ENCODE peak calls at places on chromosomes 16 and 17, in eight cellular contexts. R, P, B, J, S, F, O and Q are unnamed samples.

GRCh38 chr16:84608281-84608680 is 9.6 kb downstream of the COTL1 start:
- DNase-seq in R (no peak), P (no peak), B (no peak), J (no peak), S (no peak), F (no peak), O (no peak), Q (no peak)

GRCh38 chr17:43982171-43982570 is 22.3 kb upstream of the NAGS start:
- DNase-seq in R (no peak), P (no peak), B (no peak), J (no peak), S (no peak), F (no peak), O (no peak), Q (no peak)

GRCh38 chr17:63474914-63475460 is 1.9 kb upstream of the ACE start:
- DNase-seq in R (no peak), P (no peak), B (no peak), J (no peak), S (no peak), F (no peak), O (no peak), Q (no peak)

GRCh38 chr17:33523577-33523981 is 230.5 kb upstream of the ASIC2 start:
- DNase-seq in R (no peak), P (no peak), B (no peak), J (no peak), S (no peak), F (no peak), O (peak), Q (peak)

GRCh38 chr17:68567581-68567980 is 33.6 kb downstream of the FAM20A start:
- DNase-seq in R (no peak), P (no peak), B (no peak), J (no peak), S (no peak), F (no peak), O (no peak), Q (no peak)

GRCh38 chr17:17781591-17782424 is 55.0 kb downstream of the SREBF1 start:
- DNase-seq in R (peak), P (peak), B (peak), J (peak), S (no peak), F (peak), O (peak), Q (peak)

GRCh38 chr17:39631403-39631802 is 4.7 kb downstream of the PPP1R1B start:
- DNase-seq in R (no peak), P (no peak), B (no peak), J (no peak), S (no peak), F (no peak), O (peak), Q (no peak)

GRCh38 chr16:79601092-79601977 is 798 bp upstream of the MAF start:
- DNase-seq in R (peak), P (peak), B (peak), J (peak), S (no peak), F (no peak), O (peak), Q (peak)

GRCh38 chr17:57406131-57406980 is 150.0 kb downstream of the MSI2 start:
- DNase-seq in R (no peak), P (peak), B (no peak), J (no peak), S (peak), F (no peak), O (no peak), Q (no peak)

GRCh38 chr16:89618114-89618999 is 4.9 kb downstream of the DPEP1 start:
- DNase-seq in R (no peak), P (no peak), B (peak), J (no peak), S (no peak), F (no peak), O (no peak), Q (no peak)

GRCh38 chr16:89039756-89040155 is 53.9 kb upstream of the ACSF3 start:
- DNase-seq in R (no peak), P (no peak), B (no peak), J (no peak), S (no peak), F (no peak), O (no peak), Q (no peak)

GRCh38 chr17:9291912-9292562 is 270.7 kb downstream of the NTN1 start:
- DNase-seq in R (peak), P (peak), B (peak), J (peak), S (peak), F (peak), O (peak), Q (peak)

GRCh38 chr17:76735006-76735405 is 2.1 kb downstream of the SRSF2 start:
- DNase-seq in R (no peak), P (no peak), B (peak), J (no peak), S (no peak), F (no peak), O (no peak), Q (no peak)

GRCh38 chr17:76732734-76733617 is 4.2 kb downstream of the SRSF2 start:
- DNase-seq in R (no peak), P (no peak), B (no peak), J (no peak), S (no peak), F (no peak), O (no peak), Q (no peak)

GRCh38 chr17:76733618-76733957 is 3.5 kb downstream of the SRSF2 start:
- DNase-seq in R (no peak), P (no peak), B (no peak), J (no peak), S (no peak), F (no peak), O (no peak), Q (no peak)

GRCh38 chr17:76735586-76736348 is 1.4 kb downstream of the SRSF2 start:
- DNase-seq in R (no peak), P (no peak), B (no peak), J (no peak), S (no peak), F (no peak), O (no peak), Q (no peak)

DNA sequence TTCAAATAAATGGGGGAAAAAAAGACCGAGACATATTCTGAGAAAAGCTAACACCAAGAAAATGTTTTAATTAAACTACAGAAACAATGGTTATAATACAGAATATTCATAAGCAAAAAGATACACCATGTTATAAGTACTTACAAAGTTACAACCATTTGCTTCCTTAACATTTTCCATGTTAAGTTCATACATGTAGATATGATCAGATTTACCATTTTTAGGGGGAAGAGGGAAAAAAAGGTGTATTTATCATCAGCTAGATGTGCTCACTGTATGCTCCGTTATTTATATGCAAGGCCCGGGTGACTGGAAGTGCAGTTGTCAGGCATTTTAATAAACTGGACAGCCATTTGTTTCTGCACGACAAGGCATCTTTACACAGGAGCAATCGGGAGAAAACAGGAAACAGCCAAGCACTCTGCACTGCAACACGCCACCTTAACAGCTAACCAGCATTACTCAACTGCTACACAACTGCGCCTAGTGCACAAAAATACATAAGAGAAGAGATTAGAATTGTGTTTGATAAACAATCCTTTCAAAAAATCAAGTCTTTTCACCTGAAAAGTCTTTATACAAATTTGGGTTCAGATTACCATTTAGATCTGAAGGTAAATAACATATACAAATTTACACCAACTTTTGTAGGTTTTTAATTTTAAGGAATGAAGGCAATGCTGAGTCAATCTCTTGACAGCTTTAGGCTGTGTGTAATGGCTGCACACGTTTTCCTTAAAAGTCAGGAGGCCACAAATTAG is 2.9 kb downstream of the SRSF2 start:
- DNase-seq in R (no peak), P (no peak), B (peak), J (no peak), S (no peak), F (no peak), O (no peak), Q (no peak)
- TF ChIP-seq EP300 in R (no peak), P (no peak), B (no peak), J (no peak), S (no peak), F (no peak), O (no peak), Q (no peak)

DNA sequence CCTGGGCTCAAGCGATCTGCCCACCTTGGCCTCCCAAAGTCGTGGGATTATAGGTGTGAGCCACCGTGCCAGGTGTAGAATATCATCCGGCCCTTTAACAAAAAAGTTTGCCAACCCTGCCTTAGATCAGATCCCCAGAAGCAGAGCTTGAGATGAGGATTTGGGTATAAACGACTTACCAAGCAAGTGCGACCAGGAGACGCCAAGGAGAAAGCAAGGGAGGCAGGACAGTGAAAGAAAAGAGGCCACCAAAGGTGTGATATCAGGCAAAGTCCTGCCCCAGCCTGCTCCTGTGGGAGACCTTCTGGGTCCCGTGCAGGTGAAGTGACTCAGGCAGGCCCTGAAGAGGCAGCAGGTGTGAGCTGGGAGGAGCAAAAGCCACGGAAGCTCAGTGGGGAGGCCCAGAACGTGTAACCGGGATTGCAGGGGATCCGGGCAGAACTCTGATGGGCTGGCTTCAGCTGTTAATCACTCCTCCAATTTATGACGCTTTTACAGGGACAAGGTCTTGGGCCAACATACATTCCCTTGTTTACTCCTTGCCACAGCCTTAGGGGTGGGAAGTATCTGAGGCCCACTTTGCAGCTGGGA is 14.1 kb upstream of the CALB2 start:
- DNase-seq in R (no peak), P (no peak), B (no peak), J (no peak), S (no peak), F (no peak), O (no peak), Q (no peak)
- TF ChIP-seq EP300 in R (no peak), P (no peak), B (no peak), J (no peak), S (no peak), F (no peak), O (no peak), Q (no peak)

GRCh38 chr17:58533616-58534188 is 19.3 kb upstream of the MTMR4 start:
- DNase-seq in R (no peak), P (no peak), B (no peak), J (no peak), S (no peak), F (no peak), O (no peak), Q (no peak)

GRCh38 chr17:58536541-58536940 is 22.1 kb upstream of the MTMR4 start:
- DNase-seq in R (no peak), P (no peak), B (no peak), J (no peak), S (no peak), F (no peak), O (no peak), Q (peak)

GRCh38 chr17:58534331-58534730 is 19.9 kb upstream of the MTMR4 start:
- DNase-seq in R (no peak), P (no peak), B (no peak), J (no peak), S (no peak), F (no peak), O (no peak), Q (no peak)

GRCh38 chr17:58535431-58535830 is 21.0 kb upstream of the MTMR4 start:
- DNase-seq in R (no peak), P (no peak), B (peak), J (no peak), S (no peak), F (no peak), O (no peak), Q (no peak)

GRCh38 chr17:58534901-58535421 is 20.5 kb upstream of the MTMR4 start:
- DNase-seq in R (no peak), P (no peak), B (peak), J (no peak), S (peak), F (no peak), O (no peak), Q (no peak)
- TF ChIP-seq EP300 in R (no peak), P (no peak), B (no peak), J (no peak), S (no peak), F (no peak), O (no peak), Q (no peak)

DNA sequence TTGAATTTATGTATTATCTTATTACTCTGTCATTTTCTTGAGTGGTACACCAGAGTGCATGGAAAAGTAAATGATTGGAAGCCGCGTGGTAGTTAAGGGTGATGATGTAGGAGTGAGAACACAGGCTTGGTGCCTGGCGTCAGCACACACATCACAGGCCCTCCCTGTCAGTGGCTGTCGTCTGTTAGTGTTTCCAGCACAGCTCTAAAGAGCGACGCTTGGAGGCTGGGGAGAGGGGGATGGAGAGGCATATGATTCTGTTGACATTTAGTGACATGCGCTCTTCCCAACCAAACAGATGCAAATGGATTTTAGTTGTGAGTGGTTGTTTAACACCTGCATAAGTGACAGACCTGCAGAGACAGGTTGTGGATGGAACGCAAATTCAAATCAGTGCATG is 222.2 kb downstream of the WWOX start:
- DNase-seq in R (no peak), P (no peak), B (no peak), J (peak), S (no peak), F (no peak), O (no peak), Q (no peak)
- TF ChIP-seq EP300 in R (no peak), P (no peak), B (no peak), J (no peak), S (no peak), F (no peak), O (no peak), Q (no peak)

GRCh38 chr17:66461343-66461995 is 159.1 kb downstream of the PRKCA start:
- DNase-seq in R (no peak), P (no peak), B (no peak), J (no peak), S (no peak), F (no peak), O (no peak), Q (no peak)

GRCh38 chr17:66462010-66462409 is 159.6 kb downstream of the PRKCA start:
- DNase-seq in R (no peak), P (no peak), B (no peak), J (no peak), S (no peak), F (no peak), O (peak), Q (no peak)

GRCh38 chr17:66460558-66460957 is 158.1 kb downstream of the PRKCA start:
- DNase-seq in R (no peak), P (no peak), B (no peak), J (no peak), S (no peak), F (no peak), O (no peak), Q (no peak)

GRCh38 chr17:66458782-66459181 is 156.4 kb downstream of the PRKCA start:
- DNase-seq in R (no peak), P (no peak), B (no peak), J (no peak), S (no peak), F (no peak), O (no peak), Q (no peak)

DNA sequence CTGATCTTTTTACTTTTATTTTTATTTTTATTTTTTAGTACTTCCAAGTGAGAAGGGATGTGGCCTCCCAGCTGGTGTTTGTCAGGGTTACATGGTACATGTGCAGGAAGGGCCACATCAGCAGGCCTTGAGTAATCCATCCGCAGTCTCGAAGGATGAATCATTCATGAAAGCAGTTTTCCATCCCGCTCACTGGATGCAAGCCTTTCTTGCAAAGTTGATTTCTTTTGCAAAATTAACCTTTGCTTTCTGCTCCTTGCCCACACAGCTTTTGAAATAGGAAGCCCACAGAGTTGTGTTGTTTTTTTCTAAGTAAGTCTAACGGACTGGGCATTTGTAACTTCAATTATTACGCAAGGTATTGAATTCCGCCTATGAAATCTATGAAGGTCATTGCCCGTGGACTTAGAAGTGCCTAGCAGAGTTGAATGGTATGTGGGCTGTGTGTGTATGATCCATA is 157.4 kb downstream of the PRKCA start:
- DNase-seq in R (peak), P (peak), B (peak), J (no peak), S (no peak), F (peak), O (peak), Q (peak)
- TF ChIP-seq EP300 in R (no peak), P (no peak), B (peak), J (peak), S (no peak), F (no peak), O (no peak), Q (peak)

DNA sequence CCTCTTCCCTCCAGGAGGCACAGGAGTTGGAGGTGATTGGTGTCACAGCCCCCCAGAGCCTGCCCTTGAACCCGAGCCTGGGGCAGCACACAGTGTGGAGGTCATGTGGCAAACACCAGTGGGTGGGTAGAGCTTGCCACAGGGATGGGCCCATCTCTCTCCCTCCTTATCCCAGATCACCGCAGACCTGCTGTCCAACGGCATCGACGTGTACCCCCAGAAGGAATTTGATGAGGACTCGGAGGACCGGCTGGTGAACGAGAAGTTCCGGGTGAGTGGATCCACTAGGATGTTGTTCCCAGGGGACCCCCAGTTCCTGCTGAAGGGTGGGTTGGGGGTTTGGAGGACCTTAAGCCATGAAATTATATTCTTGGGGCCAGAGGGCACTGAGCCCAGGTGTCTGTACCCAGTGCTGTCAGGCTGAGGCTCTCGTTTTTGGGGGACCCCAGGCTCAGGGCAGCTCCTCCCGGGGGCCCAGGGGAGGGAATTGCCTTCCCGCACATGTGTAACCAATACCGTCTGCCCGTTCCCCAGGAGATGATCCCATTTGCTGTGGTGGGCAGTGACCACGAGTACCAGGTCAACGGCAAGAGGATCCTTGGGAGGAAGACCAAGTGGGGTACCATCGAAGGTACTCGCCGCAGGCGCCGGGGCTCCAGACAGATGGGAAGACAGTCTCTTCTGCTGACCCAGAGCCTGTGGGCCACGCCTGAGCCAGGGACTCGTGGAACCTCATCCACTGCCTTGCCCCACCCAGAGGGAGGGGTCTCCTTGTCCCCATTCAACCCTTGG is 351.9 kb downstream of the SEC14L1 start:
- DNase-seq in R (no peak), P (no peak), B (no peak), J (no peak), S (no peak), F (peak), O (peak), Q (peak)
- TF ChIP-seq EP300 in R (no peak), P (no peak), B (no peak), J (no peak), S (no peak), F (no peak), O (no peak), Q (no peak)

GRCh38 chr16:50099957-50100648 is 34.3 kb downstream of the HEATR3 start:
- DNase-seq in R (no peak), P (no peak), B (no peak), J (no peak), S (no peak), F (no peak), O (no peak), Q (no peak)

GRCh38 chr16:50093607-50094570 is 28.1 kb downstream of the HEATR3 start:
- DNase-seq in R (peak), P (no peak), B (no peak), J (no peak), S (no peak), F (peak), O (peak), Q (peak)

GRCh38 chr16:50102046-50102756 is 36.4 kb downstream of the HEATR3 start:
- DNase-seq in R (no peak), P (no peak), B (no peak), J (no peak), S (no peak), F (no peak), O (no peak), Q (no peak)

DNA sequence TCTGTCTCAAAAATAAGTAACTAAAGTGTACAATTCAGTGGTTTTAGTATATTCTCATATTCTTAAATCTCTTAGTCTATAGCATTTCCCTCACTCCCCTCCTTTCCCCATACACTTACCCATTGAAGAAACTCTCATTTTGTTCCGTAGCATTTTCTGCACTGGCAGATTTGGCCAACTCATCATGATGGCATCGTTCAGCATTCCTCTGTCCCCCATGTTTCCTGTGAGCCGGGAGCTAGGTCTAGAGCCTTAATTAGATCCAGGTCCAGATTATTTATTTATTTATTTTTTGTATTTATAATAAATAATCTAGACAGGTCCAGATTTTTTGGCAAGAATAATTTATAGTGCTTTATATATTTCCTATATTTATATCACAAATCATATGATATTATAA is 31.0 kb downstream of the HEATR3 start:
- DNase-seq in R (no peak), P (no peak), B (no peak), J (peak), S (no peak), F (no peak), O (no peak), Q (no peak)
- TF ChIP-seq EP300 in R (no peak), P (no peak), B (no peak), J (no peak), S (no peak), F (no peak), O (no peak), Q (no peak)